ENCODE peak calls at places on chromosomes 3 and 15, in seven cellular contexts. R is AG10803, Q is astrocyte of the spinal cord, O is Panc1, V is epithelial cell of proximal tubule, L is uterus, I is foreskin fibroblast. C is an unnamed sample.

GRCh38 chr3:157581331-157581730 is 78.1 kb upstream of the VEPH1 start:
- DNase-seq in R (no peak), Q (peak; percentile 27), O (no peak), V (no peak), L (no peak), I (peak; percentile 79), C (no peak)

GRCh38 chr3:98966434-98966833 is 64.9 kb upstream of the DCBLD2 start:
- DNase-seq in R (no peak), Q (no peak), O (no peak), V (no peak), L (no peak), I (no peak), C (no peak)

GRCh38 chr3:153577059-153577736 is 415.2 kb downstream of the RAP2B start:
- DNase-seq in R (no peak), Q (no peak), O (no peak), V (no peak), L (no peak), I (no peak), C (no peak)

GRCh38 chr3:131608296-131608695 is 105.5 kb upstream of the MRPL3 start:
- DNase-seq in R (no peak), Q (no peak), O (no peak), V (no peak), L (no peak), I (no peak), C (no peak)

GRCh38 chr3:184740509-184741258 is 28.8 kb upstream of the MAGEF1 start:
- DNase-seq in R (peak; percentile 66), Q (peak; percentile 22), O (no peak), V (no peak), L (peak; percentile 3), I (peak; percentile 65), C (no peak)

GRCh38 chr3:104437131-104437750 is 929.5 kb upstream of the ALCAM start:
- DNase-seq in R (peak; percentile 81), Q (peak; percentile 85), O (no peak), V (peak; percentile 42), L (no peak), I (peak; percentile 1), C (no peak)

GRCh38 chr15:57090460-57090859 is 172.0 kb downstream of the TCF12 start:
- DNase-seq in R (no peak), Q (no peak), O (no peak), V (no peak), L (no peak), I (no peak), C (no peak)

GRCh38 chr3:43995078-43995928 is 246.4 kb upstream of the TOPAZ1 start:
- DNase-seq in R (peak; percentile 43), Q (peak; percentile 40), O (no peak), V (no peak), L (no peak), I (peak; percentile 87), C (no peak)

GRCh38 chr3:134060561-134061385 is 31.0 kb upstream of the SLCO2A1 start:
- DNase-seq in R (no peak), Q (no peak), O (no peak), V (no peak), L (no peak), I (no peak), C (no peak)

GRCh38 chr15:73564255-73564654 is 68.9 kb downstream of the NPTN start:
- DNase-seq in R (peak; percentile 62), Q (peak; percentile 65), O (no peak), V (peak; percentile 31), L (no peak), I (peak; percentile 74), C (peak; percentile 52)
- TF ChIP-seq CTCF in R (peak; percentile 34), Q (peak; percentile 24), O (no peak), V (peak; percentile 37), L (no peak), I (peak; percentile 9), C (peak; percentile 30)

DNA sequence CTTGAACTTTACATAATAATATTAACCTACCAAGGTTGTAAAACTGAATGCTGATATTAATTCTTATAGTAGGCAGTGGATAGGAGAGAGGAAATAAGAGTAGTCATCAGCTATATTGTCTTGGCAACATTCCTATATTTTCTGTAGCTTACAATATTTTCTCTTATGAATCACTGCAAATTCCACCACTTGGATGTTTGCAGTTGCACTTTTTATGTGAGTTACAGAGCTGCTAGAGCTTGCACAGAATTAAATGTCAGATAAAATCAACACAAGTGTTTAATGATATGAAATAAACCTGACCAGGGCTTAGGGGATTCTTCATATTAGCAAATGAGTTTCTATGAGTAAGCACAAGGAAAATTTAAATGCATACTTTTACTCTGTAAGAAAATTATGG is 1710.1 kb downstream of the SI start:
- DNase-seq in R (no peak), Q (peak; percentile 46), O (no peak), V (no peak), L (no peak), I (no peak), C (no peak)
- TF ChIP-seq CTCF in R (no peak), Q (no peak), O (no peak), V (no peak), L (no peak), I (no peak), C (no peak)

GRCh38 chr3:118729546-118729945 is 305.1 kb downstream of the IGSF11 start:
- DNase-seq in R (no peak), Q (no peak), O (no peak), V (no peak), L (no peak), I (no peak), C (no peak)
- TF ChIP-seq CTCF in R (no peak), Q (no peak), O (peak; percentile 7), V (no peak), L (no peak), I (no peak), C (no peak)

GRCh38 chr3:77348244-77348855 is 308.5 kb downstream of the ROBO2 start:
- DNase-seq in R (no peak), Q (peak; percentile 14), O (no peak), V (no peak), L (no peak), I (peak; percentile 64), C (peak; percentile 7)
- TF ChIP-seq CTCF in R (peak; percentile 28), Q (peak; percentile 46), O (peak; percentile 48), V (peak; percentile 69), L (no peak), I (peak; percentile 38), C (peak; percentile 20)

DNA sequence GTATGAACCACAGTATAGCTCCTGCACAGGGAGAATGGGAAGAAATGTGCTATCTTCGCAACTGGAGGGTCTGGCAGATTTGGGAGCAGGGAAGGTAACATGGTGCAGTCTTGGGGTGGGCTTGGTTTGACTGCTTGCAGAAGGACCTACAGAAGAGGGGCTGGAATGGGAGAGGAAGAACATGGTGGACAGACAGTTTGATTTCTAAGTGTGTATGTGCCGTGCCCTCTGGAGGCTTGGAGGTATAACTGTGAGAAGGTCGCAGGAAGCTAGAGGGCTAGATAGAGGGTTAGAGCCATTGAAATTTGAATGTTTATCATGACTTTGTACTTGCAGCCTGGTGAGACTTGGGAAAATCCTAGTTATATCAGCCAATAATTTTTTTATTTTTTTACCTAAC is 169.2 kb downstream of the SQOR start:
- DNase-seq in R (no peak), Q (no peak), O (no peak), V (no peak), L (no peak), I (no peak), C (no peak)
- TF ChIP-seq CTCF in R (no peak), Q (no peak), O (no peak), V (no peak), L (no peak), I (no peak), C (no peak)